ENCODE peak calls at places on chromosomes 4 and X, in five cellular contexts. D is amygdala, S is fibroblast of lung, Y is DMS153, F is A172. W is an unnamed sample.

GRCh38 chr4:25549413-25549812 is 106.2 kb upstream of the SLC34A2 start:
- DNase-seq in S (no peak), D (no peak), F (no peak), Y (no peak), W (no peak)

GRCh38 chr4:100605144-100605543 is 87.3 kb upstream of the EMCN start:
- DNase-seq in D (no peak), S (no peak), F (no peak), Y (no peak), W (no peak)

GRCh38 chr4:114180481-114180880 is 201.0 kb upstream of the ARSJ start:
- DNase-seq in S (peak), Y (no peak), D (no peak), F (peak), W (peak)

GRCh38 chr4:3829211-3829953 is 63.2 kb downstream of the ADRA2C start:
- DNase-seq in F (no peak), S (no peak), D (no peak), Y (no peak), W (no peak)

GRCh38 chrX:19127649-19128168 is 5.4 kb upstream of the ADGRG2 start:
- DNase-seq in F (peak), S (peak), D (no peak), Y (no peak), W (peak)

GRCh38 chrX:19715711-19716638 is 171.4 kb downstream of the SH3KBP1 start:
- DNase-seq in D (no peak), S (no peak), F (no peak), Y (peak), W (no peak)

GRCh38 chr4:82864336-82865001 is 26.5 kb downstream of the SEC31A start:
- DNase-seq in D (no peak), F (no peak), S (no peak), Y (no peak), W (no peak)

GRCh38 chrX:9997524-9997923 is 30.4 kb downstream of the CLDN34 start:
- DNase-seq in Y (no peak), D (peak), F (no peak), S (no peak), W (no peak)

GRCh38 chr4:186074189-186074588 is 5.2 kb downstream of the TLR3 start:
- DNase-seq in F (no peak), D (peak), Y (peak), S (no peak), W (no peak)

GRCh38 chrX:120251471-120252011 is 929 bp downstream of the ZBTB33 start:
- DNase-seq in D (no peak), S (peak), F (peak), Y (peak), W (peak)

GRCh38 chrX:18354369-18355329 is at the start of gene SCML2:
- DNase-seq in Y (no peak), D (peak), F (peak), S (peak), W (peak)

GRCh38 chr4:147103403-147103946 is 157.8 kb upstream of the TTC29 start:
- DNase-seq in F (peak), D (peak), S (peak), Y (no peak), W (peak)

W was measured in endothelial cell of umbilical vein.